ENCODE peak calls at places on chromosomes 7 and 10, in nine cellular contexts. X is GM12865, I is cardiac muscle cell, S is dorsolateral prefrontal cortex, P is HCT116, M is AG09309, H is skeletal muscle cell, Q is astrocyte, W is mammary epithelial cell. T is an unnamed sample.

GRCh38 chr10:114022292-114022691 is 21.4 kb upstream of the ADRB1 start:
- DNase-seq in X (no peak), I (peak), S (no peak), P (no peak), M (no peak), H (peak), Q (no peak), W (no peak), T (no peak)

GRCh38 chr7:46215987-46216567 is 295.0 kb upstream of the IGFBP3 start:
- DNase-seq in X (no peak), I (peak), S (no peak), P (no peak), M (no peak), H (no peak), Q (no peak), W (peak), T (no peak)

GRCh38 chr10:9004736-9005135 is 950.2 kb downstream of the GATA3 start:
- DNase-seq in X (no peak), I (no peak), S (no peak), P (no peak), M (no peak), H (no peak), Q (no peak), W (no peak), T (no peak)

GRCh38 chr7:115676080-115676479 is 354.5 kb downstream of the TFEC start:
- DNase-seq in X (no peak), I (no peak), S (peak), P (peak), M (no peak), H (no peak), Q (peak), W (peak), T (no peak)

GRCh38 chr10:25707976-25708671 is 225.9 kb upstream of the MYO3A start:
- DNase-seq in X (no peak), I (no peak), S (no peak), P (no peak), M (no peak), H (no peak), Q (no peak), W (no peak), T (no peak)

GRCh38 chr10:28940158-28940888 is 263.0 kb downstream of the BAMBI start:
- DNase-seq in X (no peak), I (no peak), S (no peak), P (no peak), M (no peak), H (no peak), Q (no peak), W (no peak), T (no peak)

GRCh38 chr10:80465839-80466590 is 11.9 kb downstream of the TSPAN14 start:
- DNase-seq in X (peak), I (no peak), S (no peak), P (no peak), M (no peak), H (no peak), Q (no peak), W (no peak), T (peak)

GRCh38 chr7:77606561-77606960 is 69.5 kb downstream of the PTPN12 start:
- DNase-seq in X (no peak), I (no peak), S (no peak), P (no peak), M (no peak), H (no peak), Q (no peak), W (no peak), T (no peak)

GRCh38 chr7:50476953-50477625 is 26.9 kb upstream of the FIGNL1 start:
- DNase-seq in X (no peak), I (no peak), S (no peak), P (no peak), M (no peak), H (no peak), Q (no peak), W (no peak), T (no peak)

GRCh38 chr10:57716884-57717283 is 550.8 kb downstream of the IPMK start:
- DNase-seq in X (no peak), I (peak), S (no peak), P (no peak), M (no peak), H (peak), Q (peak), W (peak), T (no peak)

GRCh38 chr7:75937958-75938786 is 23.2 kb downstream of the POR start:
- DNase-seq in X (no peak), I (no peak), S (peak), P (peak), M (peak), H (peak), Q (peak), W (no peak), T (no peak)

GRCh38 chr7:120550494-120551048 is 277.6 kb downstream of the KCND2 start:
- DNase-seq in X (peak), I (no peak), S (no peak), P (no peak), M (no peak), H (peak), Q (peak), W (peak), T (no peak)

GRCh38 chr7:37142943-37143342 is 305.7 kb downstream of the ELMO1 start:
- DNase-seq in X (no peak), I (no peak), S (no peak), P (no peak), M (no peak), H (no peak), Q (no peak), W (no peak), T (no peak)

GRCh38 chr7:66239467-66239856 is 34.3 kb downstream of the TPST1 start:
- DNase-seq in X (no peak), I (no peak), S (no peak), P (no peak), M (no peak), H (no peak), Q (peak), W (no peak), T (no peak)

GRCh38 chr7:66233638-66234037 is 28.5 kb downstream of the TPST1 start:
- DNase-seq in X (no peak), I (no peak), S (no peak), P (no peak), M (no peak), H (no peak), Q (no peak), W (no peak), T (no peak)

GRCh38 chr7:66236713-66237303 is 31.7 kb downstream of the TPST1 start:
- DNase-seq in X (no peak), I (no peak), S (no peak), P (no peak), M (no peak), H (no peak), Q (no peak), W (no peak), T (no peak)

DNA sequence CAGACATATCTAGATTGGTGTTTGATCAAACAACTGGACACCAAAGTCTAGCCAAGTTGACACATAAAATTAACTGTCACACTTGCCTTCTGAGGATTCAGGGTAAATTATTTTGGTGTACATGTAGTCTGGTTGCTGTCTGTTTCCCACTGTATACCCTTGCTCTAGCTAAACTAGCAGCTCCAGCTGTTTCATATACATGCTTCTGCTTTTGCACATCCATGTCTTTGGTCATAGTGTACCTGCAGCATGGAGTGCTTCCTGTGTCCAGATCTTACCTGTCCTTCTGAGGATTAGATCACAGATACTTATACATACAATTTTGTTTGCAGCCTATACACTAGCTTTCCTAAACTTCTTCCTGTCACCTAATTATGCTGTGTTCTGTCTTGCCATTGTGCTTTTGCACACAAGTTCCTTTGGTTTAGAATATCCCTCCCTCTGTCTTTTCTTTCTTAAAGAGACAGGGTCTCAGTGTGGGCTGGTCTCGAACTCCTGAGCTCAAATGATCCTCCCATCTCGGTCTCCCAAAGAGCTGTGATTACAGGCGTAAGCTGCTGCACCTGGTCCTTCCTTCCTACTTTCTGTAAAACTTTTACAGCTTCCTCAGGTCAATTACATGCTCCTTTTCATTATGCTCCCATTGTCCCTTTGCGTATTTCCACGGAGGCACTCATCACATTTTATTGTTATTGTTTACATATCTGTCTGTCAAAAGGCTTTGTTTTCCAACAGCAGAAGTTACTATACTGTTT is 33.8 kb downstream of the TPST1 start:
- DNase-seq in X (no peak), I (no peak), S (no peak), P (no peak), M (no peak), H (no peak), Q (no peak), W (no peak), T (no peak)
- H3K4me3 ChIP-seq in X (no peak), I (no peak), S (no peak), P (no peak), M (no peak), H (no peak), Q (no peak), W (no peak), T (no peak)

GRCh38 chr10:86955501-86956194 is 1.8 kb downstream of the MMRN2 start:
- DNase-seq in X (no peak), I (no peak), S (no peak), P (no peak), M (no peak), H (no peak), Q (no peak), W (no peak), T (no peak)

GRCh38 chr10:86958109-86958830 is at the start of gene SNCG:
- DNase-seq in X (no peak), I (no peak), S (no peak), P (no peak), M (no peak), H (no peak), Q (no peak), W (no peak), T (no peak)

GRCh38 chr10:86956195-86956840 is 1.1 kb downstream of the MMRN2 start:
- DNase-seq in X (no peak), I (no peak), S (no peak), P (no peak), M (no peak), H (no peak), Q (no peak), W (no peak), T (no peak)

GRCh38 chr10:86957471-86958108 is at the start of gene MMRN2:
- DNase-seq in X (no peak), I (no peak), S (no peak), P (no peak), M (no peak), H (no peak), Q (no peak), W (no peak), T (no peak)

DNA sequence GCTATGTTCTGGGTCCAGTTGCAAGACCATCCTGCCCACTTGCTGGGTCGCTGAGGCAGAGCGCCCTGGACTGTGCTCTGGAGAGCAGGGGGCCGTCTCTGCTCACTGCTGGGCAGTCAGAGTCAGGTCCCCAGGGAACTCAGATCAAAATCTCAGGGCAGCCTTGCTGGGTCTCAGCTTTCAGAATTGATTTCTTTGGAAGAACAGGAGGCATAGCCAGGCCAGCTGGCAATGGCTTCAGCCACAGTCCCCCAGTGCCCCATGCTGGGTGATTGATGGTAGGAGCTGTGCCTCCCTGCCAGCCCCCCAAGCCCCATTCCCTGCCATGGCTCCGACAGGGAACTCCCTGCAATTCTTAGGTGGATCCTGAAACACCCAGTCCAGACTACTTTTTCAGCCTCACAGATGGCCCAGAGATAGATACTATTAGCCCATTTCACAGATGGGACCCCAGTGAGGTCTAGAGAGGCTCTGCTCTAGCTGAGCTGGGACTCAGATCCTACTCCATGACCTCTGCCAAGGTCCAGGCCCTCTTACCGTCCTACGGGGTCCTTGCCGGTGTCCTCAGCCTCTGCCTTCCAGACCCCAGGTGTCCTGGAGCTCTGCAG is 470 bp downstream of the MMRN2 start:
- DNase-seq in X (no peak), I (no peak), S (no peak), P (no peak), M (no peak), H (no peak), Q (no peak), W (no peak), T (no peak)
- H3K4me3 ChIP-seq in X (no peak), I (no peak), S (no peak), P (no peak), M (no peak), H (no peak), Q (no peak), W (no peak), T (no peak)

DNA sequence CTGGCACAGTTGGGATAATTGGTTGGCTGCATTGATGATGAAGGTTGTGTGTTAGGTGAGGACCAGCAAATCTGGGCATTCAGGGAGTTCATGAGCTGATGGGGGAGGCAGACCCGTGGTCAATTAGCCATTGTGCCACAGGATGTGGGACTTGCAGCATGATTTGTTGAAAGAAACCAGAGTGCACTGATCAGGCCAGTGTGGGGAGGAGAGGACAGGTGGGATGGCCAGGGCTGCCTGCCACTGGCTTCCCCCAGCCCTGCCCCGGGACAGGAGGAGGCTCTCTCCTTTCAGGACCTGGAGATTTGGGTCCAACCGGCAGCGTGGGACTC is 4.3 kb downstream of the CLIP2 start:
- DNase-seq in X (peak), I (no peak), S (no peak), P (no peak), M (no peak), H (no peak), Q (no peak), W (no peak), T (no peak)
- H3K4me3 ChIP-seq in X (no peak), I (no peak), S (no peak), P (peak), M (no peak), H (no peak), Q (no peak), W (no peak), T (no peak)

GRCh38 chr7:1463685-1464223 is 4.5 kb upstream of the MICALL2 start:
- DNase-seq in X (no peak), I (no peak), S (no peak), P (no peak), M (no peak), H (no peak), Q (no peak), W (no peak), T (no peak)
- H3K4me3 ChIP-seq in X (no peak), I (no peak), S (no peak), P (no peak), M (no peak), H (no peak), Q (no peak), W (no peak), T (no peak)

GRCh38 chr10:97335995-97336394 is 1.5 kb upstream of the FRAT2 start:
- DNase-seq in X (no peak), I (no peak), S (no peak), P (no peak), M (no peak), H (no peak), Q (no peak), W (no peak), T (no peak)

GRCh38 chr10:97336446-97336845 is 1.9 kb upstream of the FRAT2 start:
- DNase-seq in X (no peak), I (no peak), S (no peak), P (no peak), M (no peak), H (no peak), Q (no peak), W (no peak), T (no peak)

GRCh38 chr10:97335188-97335619 is 675 bp upstream of the FRAT2 start:
- DNase-seq in X (no peak), I (no peak), S (no peak), P (no peak), M (no peak), H (no peak), Q (no peak), W (no peak), T (no peak)

GRCh38 chr10:97338041-97338440 is 3.5 kb upstream of the FRAT2 start:
- DNase-seq in X (no peak), I (no peak), S (peak), P (no peak), M (no peak), H (no peak), Q (no peak), W (no peak), T (no peak)

GRCh38 chr10:97336942-97337719 is 2.6 kb upstream of the FRAT2 start:
- DNase-seq in X (no peak), I (no peak), S (no peak), P (no peak), M (no peak), H (no peak), Q (no peak), W (peak), T (no peak)
- H3K4me3 ChIP-seq in X (no peak), I (no peak), S (peak), P (no peak), M (no peak), H (no peak), Q (no peak), W (no peak), T (no peak)

T was measured in Jurkat, Clone E6-1.